ENCODE peak calls at places on chromosomes 12 and 14, in four cellular contexts. S, E, Y and Z are unnamed samples.
A peak's percentile ranks its signal among the peaks of the same experiment; 100 is the strongest.

GRCh38 chr14:34649344-34649743 is 19.4 kb upstream of the SNX6 start:
- DNase-seq in S (no peak), E (peak; percentile 84), Y (no peak), Z (no peak)

GRCh38 chr12:69046372-69046771 is 113.4 kb upstream of the CPM start:
- DNase-seq in S (no peak), E (no peak), Y (no peak), Z (no peak)

GRCh38 chr14:61260939-61261776 is 20.0 kb downstream of the TMEM30B start:
- DNase-seq in S (no peak), E (peak; percentile 70), Y (no peak), Z (no peak)

GRCh38 chr12:56267443-56268071 is 815 bp downstream of the COQ10A start:
- DNase-seq in S (no peak), E (no peak), Y (no peak), Z (no peak)

GRCh38 chr12:125075-125474 is 58.5 kb downstream of the IQSEC3 start:
- DNase-seq in S (no peak), E (no peak), Y (no peak), Z (no peak)

GRCh38 chr12:16454481-16454880 is 107.0 kb downstream of the MGST1 start:
- DNase-seq in S (no peak), E (no peak), Y (no peak), Z (no peak)

GRCh38 chr14:62117718-62118164 is 355.5 kb downstream of the SNAPC1 start:
- DNase-seq in S (no peak), E (peak; percentile 3), Y (no peak), Z (no peak)

GRCh38 chr14:74888164-74889158 is 6.7 kb downstream of the DLST start:
- DNase-seq in S (no peak), E (no peak), Y (no peak), Z (no peak)

GRCh38 chr12:75087656-75088055 is 122.0 kb downstream of the KCNC2 start:
- DNase-seq in S (no peak), E (peak; percentile 26), Y (no peak), Z (no peak)

GRCh38 chr12:89732511-89732910 is 23.9 kb upstream of the ATP2B1 start:
- DNase-seq in S (no peak), E (no peak), Y (no peak), Z (no peak)

GRCh38 chr12:109948382-109948781 is 47.8 kb downstream of the GIT2 start:
- DNase-seq in S (no peak), E (peak; percentile 15), Y (no peak), Z (no peak)

GRCh38 chr12:116604151-116604550 is 45.0 kb downstream of the MAP1LC3B2 start:
- DNase-seq in S (no peak), E (no peak), Y (no peak), Z (no peak)

GRCh38 chr14:94056579-94057308 is 24.3 kb downstream of the DDX24 start:
- DNase-seq in S (no peak), E (no peak), Y (no peak), Z (no peak)

GRCh38 chr12:58528266-58528665 is 392.0 kb downstream of the LRIG3 start:
- DNase-seq in S (no peak), E (no peak), Y (no peak), Z (no peak)

GRCh38 chr12:132638541-132639408 is 20.2 kb downstream of the P2RX2 start:
- DNase-seq in S (peak; percentile 48), E (peak; percentile 47), Y (no peak), Z (no peak)

GRCh38 chr12:124544983-124545382 is 22.4 kb downstream of the NCOR2 start:
- DNase-seq in S (peak; percentile 36), E (no peak), Y (no peak), Z (no peak)

GRCh38 chr12:62008703-62009102 is 251.5 kb upstream of the USP15 start:
- DNase-seq in S (no peak), E (no peak), Y (no peak), Z (no peak)

GRCh38 chr12:54431911-54432814 is 13.1 kb upstream of the ITGA5 start:
- DNase-seq in S (peak; percentile 70), E (no peak), Y (peak; percentile 46), Z (peak; percentile 83)

GRCh38 chr14:58078068-58078467 is 73.9 kb downstream of the ARMH4 start:
- DNase-seq in S (no peak), E (peak; percentile 60), Y (no peak), Z (no peak)

GRCh38 chr14:51789631-51790030 is 70.8 kb upstream of the GNG2 start:
- DNase-seq in S (no peak), E (no peak), Y (no peak), Z (no peak)

GRCh38 chr14:24013654-24014514 is 25.2 kb downstream of the DHRS4L2 start:
- DNase-seq in S (peak; percentile 35), E (peak; percentile 88), Y (peak; percentile 44), Z (no peak)

GRCh38 chr14:28751467-28752058 is 15.0 kb upstream of the FOXG1 start:
- DNase-seq in S (no peak), E (peak; percentile 78), Y (peak; percentile 39), Z (no peak)

GRCh38 chr14:101039755-101040138 is 136.2 kb upstream of the RTL1 start:
- DNase-seq in S (no peak), E (no peak), Y (no peak), Z (no peak)

GRCh38 chr12:24889403-24889802 is 59.5 kb downstream of the BCAT1 start:
- DNase-seq in S (no peak), E (no peak), Y (no peak), Z (no peak)

GRCh38 chr14:98189521-98189920 is 1082.5 kb downstream of the BCL11B start:
- DNase-seq in S (no peak), E (no peak), Y (no peak), Z (no peak)

GRCh38 chr12:120979862-120980696 is 1.7 kb downstream of the HNF1A start:
- DNase-seq in S (no peak), E (no peak), Y (no peak), Z (no peak)

GRCh38 chr12:114743799-114744198 is 59.8 kb upstream of the TBX3 start:
- DNase-seq in S (no peak), E (no peak), Y (no peak), Z (no peak)

GRCh38 chr12:114743289-114743688 is 59.3 kb upstream of the TBX3 start:
- DNase-seq in S (no peak), E (no peak), Y (no peak), Z (no peak)

GRCh38 chr12:114746297-114747074 is 62.5 kb upstream of the TBX3 start:
- DNase-seq in S (peak; percentile 45), E (peak; percentile 70), Y (no peak), Z (no peak)

GRCh38 chr12:114744285-114744684 is 60.3 kb upstream of the TBX3 start:
- DNase-seq in S (no peak), E (no peak), Y (no peak), Z (no peak)

GRCh38 chr12:114744696-114745095 is 60.7 kb upstream of the TBX3 start:
- DNase-seq in S (peak; percentile 59), E (peak; percentile 72), Y (no peak), Z (no peak)
- H3K4me3 ChIP-seq in S (no peak overlapping the region), E (peak overlapping the region; percentile 62), Y (no peak overlapping the region), Z (no peak overlapping the region)

GRCh38 chr12:108721824-108722223 is 9.5 kb downstream of the CORO1C start:
- DNase-seq in S (no peak), E (no peak), Y (no peak), Z (no peak)
- H3K4me1 ChIP-seq in S (peaks cover 7% of the 10 kb centered on the region), E (peaks cover 56% of the 10 kb centered on the region), Y (peaks cover 80% of the 10 kb centered on the region), Z (peaks cover 90% of the 10 kb centered on the region)

DNA sequence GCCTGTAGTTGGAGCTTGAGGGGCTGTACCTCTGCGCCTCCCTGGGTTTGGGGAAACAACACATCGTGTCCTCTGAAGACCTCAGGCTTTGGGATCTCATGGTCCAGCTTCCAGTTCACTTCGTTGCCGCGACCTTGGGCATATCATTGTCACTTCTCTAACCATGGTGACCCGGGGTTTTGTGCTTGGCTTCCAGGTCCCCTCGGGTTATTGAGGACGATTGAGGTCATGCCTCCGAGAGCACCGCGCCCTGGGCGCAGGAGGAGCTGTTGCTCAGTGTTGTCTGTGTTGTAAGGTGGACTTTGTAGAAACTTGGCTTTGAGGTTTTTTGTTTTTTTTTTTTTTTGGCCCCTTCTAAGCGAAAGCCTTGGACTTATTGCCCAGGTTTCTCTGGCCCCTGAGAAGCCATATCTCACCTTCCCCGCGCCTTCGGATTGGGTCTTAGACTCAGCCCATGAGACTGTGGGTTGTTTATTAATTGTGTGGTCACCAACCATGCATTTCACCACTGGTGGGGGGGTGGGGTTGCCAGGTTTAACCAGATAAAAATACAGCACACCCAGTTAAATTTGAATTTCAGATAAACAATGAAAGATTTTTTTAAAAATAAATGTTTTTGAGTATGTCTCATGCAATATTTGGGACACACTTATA is 2.6 kb downstream of the BCL7A start:
- DNase-seq in S (no peak), E (no peak), Y (no peak), Z (no peak)
- H3K4me3 ChIP-seq in S (peak overlapping the region; percentile 78), E (peak overlapping the region; percentile 80), Y (peak overlapping the region; percentile 72), Z (peak overlapping the region; percentile 96)

GRCh38 chr14:96265387-96265786 is 9.4 kb downstream of the BDKRB1 start:
- DNase-seq in S (no peak), E (no peak), Y (no peak), Z (no peak)
- H3K4me1 ChIP-seq in S (no peaks in the 10 kb centered on the region), E (peaks cover 28% of the 10 kb centered on the region), Y (peaks cover 24% of the 10 kb centered on the region), Z (no peaks in the 10 kb centered on the region)